ENCODE peak calls at places on chromosomes 7 and 10, in six cellular contexts. I is fibroblast of lung; V is SK-MEL-5; B is stimulated activated effector memory CD8-positive, alpha-beta T cell treated with anti-CD3 and anti-CD28 coated beads, Interleukin-12 subunit alpha, Interleukin-12 subunit beta, amount 100 ng/mL, for 72 hours; A is GM19239; P is EL. R is an unnamed sample.

GRCh38 chr10:113062977-113063967 is 113.2 kb downstream of the TCF7L2 start:
- DNase-seq in B (no peak), P (no peak), I (no peak), A (no peak), V (no peak), R (no peak)

GRCh38 chr10:49061667-49062066 is 53.7 kb downstream of the VSTM4 start:
- DNase-seq in I (no peak), B (no peak), P (no peak), V (no peak), A (no peak), R (no peak)

GRCh38 chr10:30151581-30152389 is 92.4 kb upstream of the JCAD start:
- DNase-seq in P (peak; percentile 79), V (peak; percentile 8), A (no peak), I (peak; percentile 93), B (no peak), R (peak; percentile 28)

GRCh38 chr7:112989531-112989930 is 97.1 kb downstream of the GPR85 start:
- DNase-seq in P (peak; percentile 35), I (peak; percentile 21), A (no peak), B (no peak), V (no peak), R (no peak)

GRCh38 chr10:104246981-104247380 is 7.7 kb upstream of the GSTO1 start:
- DNase-seq in I (peak; percentile 80), P (peak; percentile 34), A (no peak), B (no peak), V (no peak), R (no peak)

GRCh38 chr10:44811072-44811471 is 100.1 kb upstream of the TMEM72 start:
- DNase-seq in A (no peak), B (no peak), P (no peak), V (no peak), I (no peak), R (no peak)

GRCh38 chr7:12731214-12731656 is 43.8 kb downstream of the ARL4A start:
- DNase-seq in B (no peak), A (no peak), I (peak; percentile 62), P (peak; percentile 10), V (peak; percentile 72), R (peak; percentile 46)

GRCh38 chr10:30554443-30554831 is 75.1 kb downstream of the LYZL2 start:
- DNase-seq in B (no peak), A (no peak), P (no peak), I (no peak), V (no peak), R (no peak)

GRCh38 chr10:7756360-7756992 is 31.3 kb downstream of the KIN start:
- DNase-seq in B (no peak), V (peak; percentile 70), P (peak; percentile 26), I (peak; percentile 23), A (no peak), R (peak; percentile 45)

GRCh38 chr10:13637303-13637856 is 50.6 kb downstream of the PRPF18 start:
- DNase-seq in B (no peak), P (peak; percentile 22), I (peak; percentile 21), A (no peak), V (no peak), R (peak; percentile 26)

GRCh38 chr10:121076760-121077159 is 225.6 kb downstream of the WDR11 start:
- DNase-seq in A (no peak), P (no peak), B (no peak), I (no peak), V (no peak), R (peak; percentile 16)

GRCh38 chr7:486216-486743 is 33.4 kb downstream of the PDGFA start:
- DNase-seq in V (no peak), I (no peak), A (no peak), P (no peak), B (no peak), R (no peak)

GRCh38 chr7:117113871-117114270 is 160.6 kb downstream of the ST7 start:
- DNase-seq in A (no peak), P (no peak), V (no peak), I (no peak), B (no peak), R (peak; percentile 76)

GRCh38 chr10:71178880-71179279 is 33.5 kb upstream of the UNC5B start:
- DNase-seq in V (no peak), B (no peak), P (no peak), A (no peak), I (no peak), R (no peak)

GRCh38 chr7:35359423-35359822 is 105.5 kb upstream of the TBX20 start:
- DNase-seq in V (no peak), I (no peak), B (no peak), A (no peak), P (no peak), R (peak; percentile 52)

GRCh38 chr10:10854715-10855114 is 163.0 kb upstream of the CELF2 start:
- DNase-seq in V (no peak), B (no peak), I (no peak), P (no peak), A (no peak), R (no peak)

R was measured in NCI-H69.